ENCODE peak calls at places on chromosomes 11 and 22, in six cellular contexts. A is pancreas; C is spleen; G is CD8-positive, alpha-beta memory T cell; F is right cardiac atrium; T is choroid plexus epithelial cell. X is an unnamed sample.

GRCh38 chr11:68867067-68867466 is 25.4 kb upstream of the CPT1A start:
- DNase-seq in F (peak), A (no peak), T (no peak), C (peak), G (no peak), X (no peak)

GRCh38 chr22:19843857-19844422 is 10.7 kb downstream of the GNB1L start:
- DNase-seq in G (no peak), A (no peak), T (no peak), F (no peak), C (peak), X (no peak)

GRCh38 chr22:19447388-19448075 is at the start of gene C22orf39:
- DNase-seq in F (peak), C (peak), T (peak), A (peak), G (peak), X (peak)

GRCh38 chr22:26885441-26886261 is 228.3 kb downstream of the MIAT start:
- DNase-seq in C (no peak), T (no peak), F (no peak), A (no peak), G (no peak), X (no peak)

GRCh38 chr11:92453055-92453454 is 228.4 kb downstream of the FAT3 start:
- DNase-seq in T (peak), G (no peak), A (no peak), F (no peak), C (no peak), X (peak)

GRCh38 chr11:127766734-127767133 is 766.2 kb upstream of the KIRREL3 start:
- DNase-seq in G (no peak), F (no peak), A (no peak), T (no peak), C (no peak), X (no peak)

GRCh38 chr11:129061466-129062194 is 119.0 kb upstream of the TP53AIP1 start:
- DNase-seq in F (no peak), T (peak), A (no peak), C (no peak), G (no peak), X (peak)

GRCh38 chr11:47981667-47982404 is 1.5 kb downstream of the PTPRJ start:
- DNase-seq in G (no peak), C (peak), A (peak), F (no peak), T (no peak), X (no peak)

GRCh38 chr22:44427506-44428470 is 70.2 kb downstream of the RTL6 start:
- DNase-seq in G (no peak), A (no peak), T (no peak), F (no peak), C (peak), X (no peak)

GRCh38 chr11:123454060-123454651 is 24.1 kb downstream of the GRAMD1B start:
- DNase-seq in G (no peak), T (no peak), C (no peak), A (no peak), F (no peak), X (no peak)

GRCh38 chr11:32706985-32707736 is 87.3 kb downstream of the CCDC73 start:
- DNase-seq in G (no peak), C (no peak), F (no peak), T (peak), A (no peak), X (peak)

GRCh38 chr11:134657631-134658030 is 245.6 kb upstream of the B3GAT1 start:
- DNase-seq in A (no peak), F (no peak), C (no peak), G (no peak), T (no peak), X (no peak)

GRCh38 chr11:127609025-127609788 is 608.6 kb upstream of the KIRREL3 start:
- DNase-seq in C (no peak), G (no peak), A (no peak), T (no peak), F (no peak), X (no peak)

GRCh38 chr22:38761202-38762162 is 5.7 kb upstream of the SUN2 start:
- DNase-seq in F (peak), G (no peak), A (no peak), C (peak), T (no peak), X (no peak)

GRCh38 chr11:10498022-10498400 is 42.9 kb downstream of the AMPD3 start:
- DNase-seq in A (no peak), T (no peak), G (no peak), F (no peak), C (no peak), X (no peak)

GRCh38 chr11:20203836-20204235 is 43.6 kb upstream of the DBX1 start:
- DNase-seq in F (no peak), G (no peak), A (no peak), T (no peak), C (no peak), X (no peak)

GRCh38 chr11:22787565-22788162 is 41.9 kb downstream of the SVIP start:
- DNase-seq in C (no peak), T (peak), A (no peak), F (no peak), G (no peak), X (peak)

GRCh38 chr11:9280655-9281301 is 15.6 kb upstream of the DENND5A start:
- DNase-seq in T (peak), A (no peak), G (no peak), C (no peak), F (no peak), X (no peak)

GRCh38 chr11:36376888-36377758 is 81.0 kb downstream of the PRR5L start:
- DNase-seq in F (peak), G (peak), T (peak), C (peak), A (peak), X (peak)

GRCh38 chr11:93494341-93494740 is 48.9 kb downstream of the SMCO4 start:
- DNase-seq in G (no peak), F (no peak), C (no peak), A (no peak), T (peak), X (no peak)

DNA sequence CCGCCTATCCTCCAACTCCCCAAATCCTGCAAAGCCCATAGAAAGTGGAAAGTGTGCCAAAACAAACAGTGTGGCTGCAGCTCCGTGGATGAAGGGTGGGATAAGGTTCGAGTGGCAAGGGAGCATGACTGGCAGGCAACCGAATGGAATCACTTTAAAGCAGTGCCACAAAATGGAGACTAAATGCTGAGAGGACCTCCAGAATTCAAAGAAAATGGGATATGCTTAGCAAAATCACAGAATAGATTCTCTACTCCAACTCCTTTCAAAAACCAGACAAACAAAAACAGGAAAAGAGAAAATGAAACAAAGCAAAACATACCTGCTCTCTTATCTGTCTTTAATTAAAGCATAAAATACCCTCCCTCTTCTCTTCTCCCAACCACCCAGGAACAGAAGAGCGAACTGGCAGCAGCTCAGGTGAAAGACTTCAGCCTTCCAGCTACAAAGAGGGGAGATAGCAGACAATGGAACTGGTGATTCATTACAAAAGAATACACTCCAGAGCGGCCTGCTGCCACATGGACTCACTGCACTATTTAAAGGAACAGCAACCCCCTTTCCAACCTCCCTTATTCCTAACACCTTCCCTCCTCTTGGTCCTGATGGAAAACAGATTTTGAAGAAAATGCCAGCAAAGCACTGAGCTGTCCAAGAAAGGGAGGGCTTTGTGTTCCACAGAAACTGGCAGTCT is 118.5 kb downstream of the APOL5 start:
- DNase-seq in G (no peak), C (no peak), T (peak), F (no peak), A (peak), X (peak)
- H3K4me3 ChIP-seq in G (no peak), C (no peak), T (peak), F (peak), A (no peak), X (peak)

GRCh38 chr22:23184100-23184763 is 3.9 kb downstream of the BCR start:
- DNase-seq in A (no peak), C (no peak), G (no peak), T (no peak), F (no peak), X (no peak)
- H3K4me3 ChIP-seq in A (no peak), C (peak), G (no peak), T (no peak), F (no peak), X (no peak)

GRCh38 chr22:46736705-46737104 is 1.3 kb downstream of the CERK start:
- DNase-seq in G (no peak), C (no peak), T (no peak), A (no peak), F (peak), X (no peak)
- H3K4me3 ChIP-seq in G (peak), C (peak), T (peak), A (no peak), F (peak), X (peak)

DNA sequence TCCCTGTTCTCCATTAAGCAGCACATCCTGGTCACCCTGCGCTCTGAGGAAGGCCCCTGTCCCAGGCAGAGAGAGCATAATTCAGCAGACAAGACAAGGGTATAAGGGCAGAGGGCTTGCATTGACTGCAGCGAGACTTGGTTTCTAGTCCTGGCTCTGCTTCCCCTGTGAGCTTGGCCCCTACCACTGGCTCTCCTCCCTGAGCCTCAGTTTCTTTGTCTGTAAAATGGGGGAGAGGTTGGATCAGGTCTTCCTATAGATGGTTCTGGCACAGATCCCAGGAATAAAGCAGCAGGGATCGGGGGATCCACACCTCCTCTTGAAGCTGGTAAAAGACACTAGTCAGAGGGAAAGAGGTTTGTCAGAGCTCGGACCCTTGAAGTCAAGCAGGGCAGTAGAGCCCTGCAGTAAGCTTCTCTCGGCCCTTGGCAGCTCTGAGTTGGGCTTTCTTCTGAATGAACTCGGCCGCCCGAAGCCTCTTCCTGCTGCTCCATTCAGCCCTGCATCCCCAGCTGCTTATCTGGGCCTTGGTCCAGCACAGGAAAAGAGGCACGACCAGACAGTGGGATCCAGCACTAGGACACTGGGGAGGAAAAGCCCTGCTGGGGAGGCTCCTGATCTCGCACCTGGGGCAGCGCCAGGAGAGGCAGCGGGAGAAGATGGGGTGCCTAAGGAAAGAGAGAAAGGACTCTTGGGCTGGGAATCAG is 2.1 kb downstream of the CREB3L1 start:
- DNase-seq in A (no peak), T (peak), F (peak), C (no peak), G (no peak), X (peak)
- H3K4me3 ChIP-seq in A (peak), T (peak), F (no peak), C (no peak), G (no peak), X (peak)